ENCODE peak calls at places on chromosomes 2 and 18, in four cellular contexts. S, P, M and K are unnamed samples.

GRCh38 chr2:236166157-236166780 is 1.9 kb downstream of the GBX2 start:
- DNase-seq in P (no peak), M (peak; percentile 65), S (no peak), K (peak; percentile 47)

GRCh38 chr2:120929829-120930228 is 194.2 kb downstream of the GLI2 start:
- DNase-seq in S (no peak), P (peak; percentile 59), M (no peak), K (no peak)

GRCh38 chr2:207901401-207901800 is 123.9 kb downstream of the PLEKHM3 start:
- DNase-seq in S (no peak), M (no peak), P (no peak), K (no peak)

GRCh38 chr2:196170681-196171247 is 614 bp downstream of the STK17B start:
- DNase-seq in M (peak; percentile 29), P (peak; percentile 60), S (no peak), K (peak; percentile 48)

GRCh38 chr2:230137902-230138539 is 69.3 kb upstream of the SLC16A14 start:
- DNase-seq in S (no peak), P (peak; percentile 22), M (no peak), K (no peak)

GRCh38 chr2:232592687-232593407 is 40.6 kb upstream of the EFHD1 start:
- DNase-seq in S (no peak), M (no peak), P (peak; percentile 82), K (peak; percentile 31)

GRCh38 chr18:3262234-3263171 is 570 bp downstream of the MYL12B start:
- DNase-seq in S (no peak), M (no peak), P (no peak), K (peak; percentile 43)

GRCh38 chr2:66850406-66850805 is 415.5 kb downstream of the MEIS1 start:
- DNase-seq in P (no peak), M (no peak), S (no peak), K (no peak)

GRCh38 chr18:51624311-51624710 is 426.8 kb upstream of the MEX3C start:
- DNase-seq in M (no peak), S (no peak), P (no peak), K (no peak)

GRCh38 chr2:108588070-108588668 is 53.9 kb downstream of the LIMS1 start:
- DNase-seq in M (no peak), P (no peak), S (no peak), K (no peak)

GRCh38 chr18:65523461-65523860 is 227.4 kb upstream of the CDH7 start:
- DNase-seq in S (peak; percentile 21), P (no peak), M (peak; percentile 66), K (peak; percentile 56)

GRCh38 chr2:120258140-120258539 is 5.5 kb downstream of the RALB start:
- DNase-seq in P (no peak), M (no peak), S (no peak), K (no peak)

GRCh38 chr2:96631804-96632435 is 6.2 kb downstream of the KANSL3 start:
- DNase-seq in S (no peak), P (peak; percentile 91), M (no peak), K (no peak)

GRCh38 chr2:217419075-217419671 is 559.3 kb upstream of the TNP1 start:
- DNase-seq in P (no peak), S (no peak), M (no peak), K (no peak)

GRCh38 chr2:20689428-20690264 is 22.7 kb downstream of the GDF7 start:
- DNase-seq in P (no peak), S (no peak), M (no peak), K (no peak)

GRCh38 chr2:218000137-218000536 is 2.7 kb downstream of the TNS1 start:
- DNase-seq in M (no peak), S (no peak), P (peak; percentile 91), K (no peak)

GRCh38 chr2:165877565-165878550 is 75.7 kb downstream of the TTC21B start:
- DNase-seq in S (no peak), P (peak; percentile 66), M (no peak), K (no peak)

GRCh38 chr18:26383454-26384270 is 157.4 kb downstream of the TAF4B start:
- DNase-seq in P (peak; percentile 67), S (no peak), M (no peak), K (peak; percentile 65)

GRCh38 chr2:75094405-75094804 is 104.9 kb downstream of the TACR1 start:
- DNase-seq in M (no peak), P (no peak), S (no peak), K (no peak)

GRCh38 chr2:1004398-1004797 is 53.7 kb downstream of the SNTG2 start:
- DNase-seq in S (no peak), P (no peak), M (no peak), K (no peak)

GRCh38 chr2:215793747-215794595 is 219.4 kb downstream of the MREG start:
- DNase-seq in S (no peak), P (peak; percentile 98), M (no peak), K (no peak)

GRCh38 chr2:106990307-106990706 is 104.3 kb upstream of the ST6GAL2 start:
- DNase-seq in M (no peak), P (peak; percentile 59), S (no peak), K (no peak)

GRCh38 chr2:136135462-136135861 is 17.5 kb upstream of the CXCR4 start:
- DNase-seq in S (no peak), P (no peak), M (no peak), K (no peak)

GRCh38 chr2:101205521-101205998 is 47.1 kb upstream of the CNOT11 start:
- DNase-seq in M (peak; percentile 67), P (peak; percentile 80), S (peak; percentile 19), K (peak; percentile 84)

GRCh38 chr2:207258191-207258991 is 92.6 kb upstream of the KLF7 start:
- DNase-seq in P (peak; percentile 100), M (no peak), S (peak; percentile 33), K (peak; percentile 75)

DNA sequence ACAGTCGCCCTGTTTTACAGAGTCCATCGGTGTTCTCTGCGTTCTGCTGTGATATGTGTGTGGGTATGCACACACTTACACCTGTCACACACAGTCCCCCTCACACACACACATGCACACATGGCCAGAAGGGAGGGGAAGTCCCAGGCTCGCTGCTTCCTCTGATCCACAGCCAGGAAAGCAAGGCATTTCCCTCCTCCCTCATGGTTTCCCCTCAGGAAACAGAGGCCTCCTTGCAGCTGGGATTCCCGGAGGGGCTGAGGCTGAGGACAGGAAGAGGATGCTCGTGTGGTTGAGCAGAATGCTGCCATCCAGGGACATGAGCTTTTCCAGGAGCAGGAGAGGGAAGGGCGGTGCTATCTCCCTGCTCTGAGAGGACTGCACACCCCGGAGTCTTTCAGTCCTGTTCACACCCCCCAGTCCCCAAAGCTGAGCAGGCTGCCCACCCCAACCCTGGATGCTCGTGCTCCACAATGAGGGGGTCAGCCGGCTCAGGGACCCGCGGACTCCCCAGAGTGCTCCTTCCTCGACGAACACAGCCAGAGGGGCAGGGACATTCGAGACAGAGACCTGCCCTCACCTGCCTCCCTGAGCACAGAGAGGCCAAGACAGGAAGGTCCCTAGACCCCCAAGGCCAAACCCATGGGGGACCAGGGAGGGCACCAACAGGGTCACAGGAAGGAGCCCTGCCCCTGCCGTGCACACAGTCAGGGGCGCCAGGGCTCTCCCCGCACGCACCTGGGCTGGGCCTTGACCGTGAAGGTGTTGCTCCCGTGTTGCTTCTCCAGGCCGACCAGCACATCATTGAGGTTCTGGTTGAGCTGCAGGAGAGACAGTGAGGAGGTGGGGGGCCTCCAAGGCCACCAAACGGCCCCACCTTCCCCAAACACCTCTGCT is 45.3 kb downstream of the BIN1 start:
- DNase-seq in P (peak; percentile 57), S (no peak), M (no peak), K (peak; percentile 31)
- H4K8ac ChIP-seq in P (no peak overlapping the region), S (no peak overlapping the region), M (no peak overlapping the region), K (no peak overlapping the region)

DNA sequence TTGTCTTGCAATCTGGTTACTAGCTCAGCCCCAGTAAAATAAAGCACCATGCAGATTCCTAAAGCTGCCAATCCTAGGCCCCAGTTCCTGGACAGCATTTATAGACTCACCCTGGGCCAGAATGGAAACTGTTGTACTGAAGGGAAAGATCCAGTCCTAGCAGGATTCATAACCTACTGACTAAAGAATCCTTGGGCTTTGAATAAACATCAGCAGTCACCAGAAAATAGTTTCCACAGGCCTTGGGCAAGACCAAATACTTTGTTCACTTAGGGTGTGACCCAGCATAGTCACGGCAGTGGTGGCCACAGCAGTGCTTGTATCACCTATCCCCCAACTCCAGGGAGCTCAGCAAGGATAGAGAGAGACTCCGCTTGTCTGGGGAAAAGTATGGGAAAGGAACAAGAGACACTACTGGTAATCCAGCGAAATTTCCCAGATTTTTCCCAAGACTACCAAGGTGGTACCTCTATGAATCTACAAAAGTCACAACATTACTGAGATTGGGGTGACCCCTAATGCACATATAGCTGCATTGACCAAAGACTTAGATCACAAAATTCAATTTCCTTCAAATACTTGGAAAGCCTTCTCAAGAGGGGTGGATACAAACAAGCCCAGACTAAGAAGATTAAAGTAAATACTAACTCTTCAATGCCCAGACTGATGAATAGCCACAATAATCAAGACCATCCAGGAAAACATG is 748.1 kb upstream of the LRATD1 start:
- DNase-seq in P (no peak), S (no peak), M (no peak), K (peak; percentile 15)
- H4K5ac ChIP-seq in P (no peak overlapping the region), S (no peak overlapping the region), M (no peak overlapping the region), K (no peak overlapping the region)

DNA sequence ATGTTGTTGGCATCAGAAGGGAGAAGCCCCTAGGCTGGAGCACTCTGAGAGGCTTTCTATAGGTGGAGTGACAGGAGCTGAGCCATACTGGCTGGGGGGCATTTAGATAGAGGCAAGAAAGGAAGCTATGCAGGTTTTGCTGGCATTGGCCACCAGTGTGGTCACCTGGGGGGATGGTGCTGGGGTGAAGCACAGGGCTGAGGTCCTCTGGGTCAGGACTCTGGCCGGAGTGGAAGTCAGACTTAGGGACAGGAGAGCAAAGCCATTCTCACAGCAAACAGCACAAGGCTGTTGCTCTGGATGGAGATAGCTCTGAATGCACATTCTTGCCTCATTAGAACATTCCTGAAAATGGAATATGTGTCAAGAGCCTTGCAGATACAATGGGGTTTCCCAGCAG is 47.4 kb downstream of the NTSR2 start:
- DNase-seq in P (no peak), S (no peak), M (no peak), K (peak; percentile 17)
- H3K56ac ChIP-seq in P (no peak overlapping the region), S (no peak overlapping the region), M (no peak overlapping the region), K (no peak overlapping the region)

DNA sequence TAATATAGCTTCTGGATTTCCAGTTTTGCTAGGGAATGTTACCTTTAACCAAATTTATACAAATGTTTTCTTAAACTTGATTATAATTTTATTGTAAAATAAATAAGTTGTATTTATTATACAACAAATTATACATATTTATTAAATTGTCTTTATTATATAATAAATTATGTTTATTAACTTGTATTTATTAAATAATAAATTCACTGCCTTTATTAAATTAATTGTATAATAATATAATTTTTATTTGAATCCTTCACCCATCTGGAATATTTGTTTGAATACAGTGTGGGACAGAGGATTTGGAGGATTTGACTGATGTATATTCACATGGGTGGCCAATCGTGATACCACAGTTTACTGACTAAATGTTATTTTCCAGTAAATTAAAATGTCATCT is 43.4 kb upstream of the CCDC178 start:
- DNase-seq in P (no peak), S (no peak), M (no peak), K (no peak)
- H4K8ac ChIP-seq in P (no peak overlapping the region), S (no peak overlapping the region), M (no peak overlapping the region), K (no peak overlapping the region)

GRCh38 chr2:25832897-25833296 is 45.4 kb downstream of the ASXL2 start:
- DNase-seq in P (no peak), S (no peak), M (no peak), K (no peak)
- H4K5ac ChIP-seq in P (no peak overlapping the region), S (no peak overlapping the region), M (no peak overlapping the region), K (no peak overlapping the region)

DNA sequence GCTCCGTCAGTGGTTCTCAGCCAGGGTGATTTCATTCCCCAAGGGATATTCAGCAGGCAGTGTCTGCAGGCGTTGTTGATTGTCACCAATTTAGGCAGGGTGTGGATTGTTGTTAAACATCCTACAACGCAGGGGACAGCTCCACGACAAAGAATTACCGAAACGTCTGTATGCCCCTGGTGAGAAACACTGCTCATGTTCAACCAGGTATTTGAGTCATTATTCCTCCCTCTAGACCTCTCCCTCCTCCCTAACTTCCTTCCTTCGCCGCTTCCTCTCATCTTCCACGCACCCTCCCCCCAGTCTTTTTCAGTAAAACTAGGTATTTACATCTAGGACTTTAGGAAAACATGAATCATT is 50.8 kb downstream of the NCK2 start:
- DNase-seq in M (no peak), P (no peak), S (no peak), K (peak; percentile 76)
- H3K56ac ChIP-seq in M (no peak overlapping the region), P (no peak overlapping the region), S (no peak overlapping the region), K (no peak overlapping the region)